ENCODE peak calls at places on chromosomes 4 and X, in five cellular contexts. One of them, this sample, is unnamed.

GRCh38 chrX:703466-704210 is 73.0 kb downstream of the SHOX start:
- DNase-seq in SK-N-SH: no peak
- DNase-seq in HepG2: no peak
- DNase-seq in GM12878: no peak
- DNase-seq in K562: no peak
- DNase-seq in this sample: no peak

GRCh38 chr4:111400736-111401135 is 744.5 kb upstream of the FAM241A start:
- DNase-seq in SK-N-SH: no peak
- DNase-seq in HepG2: no peak
- DNase-seq in GM12878: no peak
- DNase-seq in K562: no peak
- DNase-seq in this sample: no peak

GRCh38 chr4:127698789-127699200 is 31.4 kb upstream of the SLC25A31 start:
- DNase-seq in SK-N-SH: no peak
- DNase-seq in HepG2: no peak
- DNase-seq in GM12878: peak
- DNase-seq in K562: no peak
- DNase-seq in this sample: no peak

GRCh38 chr4:10673817-10674369 is 10.7 kb downstream of the CLNK start:
- DNase-seq in SK-N-SH: no peak
- DNase-seq in HepG2: no peak
- DNase-seq in GM12878: peak
- DNase-seq in K562: no peak
- DNase-seq in this sample: no peak

GRCh38 chr4:184803884-184804283 is 21.9 kb downstream of the ACSL1 start:
- DNase-seq in SK-N-SH: no peak
- DNase-seq in HepG2: no peak
- DNase-seq in GM12878: no peak
- DNase-seq in K562: no peak
- DNase-seq in this sample: no peak

GRCh38 chr4:95850161-95850560 is 10.3 kb downstream of the PDHA2 start:
- DNase-seq in SK-N-SH: no peak
- DNase-seq in HepG2: no peak
- DNase-seq in GM12878: no peak
- DNase-seq in K562: no peak
- DNase-seq in this sample: no peak

GRCh38 chr4:163536101-163536500 is 41.6 kb downstream of the TMA16 start:
- DNase-seq in SK-N-SH: no peak
- DNase-seq in HepG2: no peak
- DNase-seq in GM12878: no peak
- DNase-seq in K562: no peak
- DNase-seq in this sample: no peak

GRCh38 chr4:148415500-148415899 is 26.7 kb downstream of the NR3C2 start:
- DNase-seq in SK-N-SH: peak
- DNase-seq in HepG2: no peak
- DNase-seq in GM12878: no peak
- DNase-seq in K562: no peak
- DNase-seq in this sample: peak

GRCh38 chr4:26459756-26460530 is 30.3 kb downstream of the CCKAR start:
- DNase-seq in SK-N-SH: no peak
- DNase-seq in HepG2: no peak
- DNase-seq in GM12878: no peak
- DNase-seq in K562: no peak
- DNase-seq in this sample: no peak

GRCh38 chrX:153539171-153539978 is 21.9 kb downstream of the ATP2B3 start:
- DNase-seq in SK-N-SH: peak
- DNase-seq in HepG2: peak
- DNase-seq in GM12878: no peak
- DNase-seq in K562: peak
- DNase-seq in this sample: peak

GRCh38 chr4:142818476-142818875 is 27.6 kb downstream of the INPP4B start:
- DNase-seq in SK-N-SH: no peak
- DNase-seq in HepG2: no peak
- DNase-seq in GM12878: no peak
- DNase-seq in K562: no peak
- DNase-seq in this sample: no peak

GRCh38 chrX:14673764-14674163 is 144.4 kb downstream of the GLRA2 start:
- DNase-seq in SK-N-SH: no peak
- DNase-seq in HepG2: peak
- DNase-seq in GM12878: peak
- DNase-seq in K562: peak
- DNase-seq in this sample: peak

GRCh38 chr4:147704846-147705245 is 20.9 kb upstream of the PRMT9 start:
- DNase-seq in SK-N-SH: no peak
- DNase-seq in HepG2: no peak
- DNase-seq in GM12878: no peak
- DNase-seq in K562: no peak
- DNase-seq in this sample: no peak

GRCh38 chr4:73520821-73521220 is 39.3 kb downstream of the AFM start:
- DNase-seq in SK-N-SH: no peak
- DNase-seq in HepG2: no peak
- DNase-seq in GM12878: no peak
- DNase-seq in K562: no peak
- DNase-seq in this sample: no peak

GRCh38 chrX:134460005-134460860 is at the start of gene HPRT1:
- DNase-seq in SK-N-SH: peak
- DNase-seq in HepG2: peak
- DNase-seq in GM12878: no peak
- DNase-seq in K562: peak
- DNase-seq in this sample: peak

GRCh38 chrX:39766085-39766726 is 331.6 kb downstream of the BCOR start:
- DNase-seq in SK-N-SH: no peak
- DNase-seq in HepG2: no peak
- DNase-seq in GM12878: no peak
- DNase-seq in K562: no peak
- DNase-seq in this sample: no peak

GRCh38 chr4:5045099-5045498 is 6.2 kb upstream of the STK32B start:
- DNase-seq in SK-N-SH: no peak
- DNase-seq in HepG2: no peak
- DNase-seq in GM12878: no peak
- DNase-seq in K562: peak
- DNase-seq in this sample: no peak

GRCh38 chrX:38654302-38654701 is 93.0 kb downstream of the TSPAN7 start:
- DNase-seq in SK-N-SH: peak
- DNase-seq in HepG2: peak
- DNase-seq in GM12878: no peak
- DNase-seq in K562: peak
- DNase-seq in this sample: peak

GRCh38 chr4:8618421-8618820 is 25.9 kb downstream of the CPZ start:
- DNase-seq in SK-N-SH: no peak
- DNase-seq in HepG2: no peak
- DNase-seq in GM12878: no peak
- DNase-seq in K562: no peak
- DNase-seq in this sample: no peak

GRCh38 chrX:13398839-13399238 is 79.0 kb upstream of the ATXN3L start:
- DNase-seq in SK-N-SH: no peak
- DNase-seq in HepG2: no peak
- DNase-seq in GM12878: no peak
- DNase-seq in K562: no peak
- DNase-seq in this sample: no peak

GRCh38 chrX:24146283-24146865 is 3.2 kb upstream of the ZFX start:
- DNase-seq in SK-N-SH: no peak
- DNase-seq in HepG2: no peak
- DNase-seq in GM12878: no peak
- DNase-seq in K562: peak
- DNase-seq in this sample: no peak

GRCh38 chr4:91092398-91092955 is 965.3 kb downstream of the CCSER1 start:
- DNase-seq in SK-N-SH: no peak
- DNase-seq in HepG2: no peak
- DNase-seq in GM12878: no peak
- DNase-seq in K562: no peak
- DNase-seq in this sample: no peak
- TF ChIP-seq FOXM1 in SK-N-SH: no peak
- TF ChIP-seq FOXM1 in HepG2: no peak
- TF ChIP-seq FOXM1 in GM12878: no peak
- TF ChIP-seq FOXM1 in K562: no peak
- TF ChIP-seq FOXM1 in this sample: no peak

DNA sequence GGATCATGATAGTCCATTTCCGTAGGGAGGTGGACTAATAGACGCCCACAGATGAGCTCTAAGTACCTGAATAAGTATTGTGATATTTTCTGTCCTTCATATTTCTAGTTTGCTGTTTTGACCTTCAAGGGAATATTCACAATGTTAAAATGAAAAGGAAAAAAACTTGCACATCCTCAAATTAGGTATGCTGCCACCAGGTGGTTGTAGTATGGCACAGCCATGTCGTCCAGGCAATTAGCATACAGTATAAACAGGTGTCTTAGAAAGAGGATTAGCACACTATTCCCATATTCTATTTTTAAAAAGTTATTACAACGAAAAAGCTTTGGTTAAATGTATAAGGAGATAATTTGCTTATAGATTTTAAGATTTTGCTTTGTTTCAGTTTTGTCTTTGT is 802.0 kb downstream of the RPA4 start:
- DNase-seq in SK-N-SH: peak
- DNase-seq in HepG2: peak
- DNase-seq in GM12878: no peak
- DNase-seq in K562: peak
- DNase-seq in this sample: peak
- TF ChIP-seq FOXM1 in SK-N-SH: no peak
- TF ChIP-seq FOXM1 in HepG2: no peak
- TF ChIP-seq FOXM1 in GM12878: no peak
- TF ChIP-seq FOXM1 in K562: no peak
- TF ChIP-seq FOXM1 in this sample: no peak

DNA sequence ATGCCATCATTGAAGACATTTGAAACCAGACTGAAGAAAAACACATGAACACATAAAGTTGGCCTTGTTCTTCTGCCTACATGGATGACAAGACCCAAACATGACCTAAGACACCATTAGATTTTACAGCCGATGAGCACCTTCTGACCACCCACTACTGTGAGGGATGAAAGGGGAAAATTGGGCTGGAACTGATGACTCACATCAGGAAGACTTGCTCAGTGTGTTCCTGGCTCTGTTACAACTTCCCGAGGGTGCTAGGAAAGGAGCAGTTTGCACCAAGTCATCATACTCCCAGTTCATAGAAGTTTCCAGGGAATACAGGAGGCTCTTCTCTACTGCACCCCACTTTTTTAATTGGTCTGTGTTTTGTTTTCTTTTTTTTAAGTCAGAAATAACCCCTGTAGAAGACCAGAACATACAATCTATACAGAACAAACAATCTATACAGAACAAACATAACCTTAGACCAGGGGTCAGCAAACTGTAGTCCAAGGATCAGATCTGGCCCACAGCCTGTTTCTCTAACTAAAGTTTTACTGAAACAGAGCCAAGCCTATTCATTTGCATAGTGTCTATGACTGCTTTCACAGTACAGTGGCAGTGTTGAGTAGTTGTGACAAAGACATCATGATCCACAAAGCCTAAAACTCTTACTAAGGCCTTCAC is 25.3 kb downstream of the BTC start:
- DNase-seq in SK-N-SH: no peak
- DNase-seq in HepG2: peak
- DNase-seq in GM12878: no peak
- DNase-seq in K562: no peak
- DNase-seq in this sample: no peak
- TF ChIP-seq FOXM1 in SK-N-SH: no peak
- TF ChIP-seq FOXM1 in HepG2: no peak
- TF ChIP-seq FOXM1 in GM12878: no peak
- TF ChIP-seq FOXM1 in K562: no peak
- TF ChIP-seq FOXM1 in this sample: no peak

GRCh38 chrX:78944351-78944750 is 840 bp upstream of the P2RY10 start:
- DNase-seq in SK-N-SH: no peak
- DNase-seq in HepG2: no peak
- DNase-seq in GM12878: no peak
- DNase-seq in K562: no peak
- DNase-seq in this sample: no peak

GRCh38 chrX:78946178-78946896 is 1.1 kb downstream of the P2RY10 start:
- DNase-seq in SK-N-SH: no peak
- DNase-seq in HepG2: no peak
- DNase-seq in GM12878: no peak
- DNase-seq in K562: no peak
- DNase-seq in this sample: no peak

GRCh38 chrX:78950157-78950556 is 5.0 kb downstream of the P2RY10 start:
- DNase-seq in SK-N-SH: no peak
- DNase-seq in HepG2: no peak
- DNase-seq in GM12878: no peak
- DNase-seq in K562: no peak
- DNase-seq in this sample: no peak

DNA sequence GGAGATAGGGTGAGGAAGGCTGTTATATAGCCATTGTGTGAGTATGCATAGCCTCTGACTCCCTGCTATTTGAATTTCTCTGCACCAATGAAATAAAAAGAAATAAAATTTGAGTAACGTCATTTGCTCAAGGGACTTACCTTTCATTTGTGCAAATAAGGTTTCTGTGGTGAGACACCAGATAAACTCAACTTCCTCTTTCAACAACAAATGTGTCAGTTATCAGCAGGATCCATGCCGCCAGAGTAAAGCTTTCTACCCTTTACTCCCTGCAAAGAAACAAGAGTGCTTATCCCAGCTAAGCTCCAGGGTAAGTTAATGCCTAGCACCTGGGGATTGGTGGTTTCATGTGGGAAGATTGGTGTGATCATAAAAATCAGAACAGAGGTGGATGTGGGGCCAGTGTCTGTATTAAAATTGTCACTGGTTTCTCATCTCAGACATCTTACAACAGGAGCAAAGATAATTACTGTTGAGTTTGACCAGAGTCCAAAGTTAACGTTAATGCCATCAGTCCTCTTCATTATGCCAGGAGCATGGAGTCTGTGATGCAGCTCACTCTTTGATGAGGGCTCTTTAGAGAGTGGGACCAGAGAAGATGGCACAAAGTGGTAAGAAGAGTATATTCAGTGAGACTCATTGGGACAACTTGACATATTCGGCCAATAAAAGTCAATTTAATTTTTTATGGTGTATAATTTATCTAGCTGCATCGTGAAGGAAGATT is at the start of gene P2RY10:
- DNase-seq in SK-N-SH: no peak
- DNase-seq in HepG2: no peak
- DNase-seq in GM12878: peak
- DNase-seq in K562: no peak
- DNase-seq in this sample: no peak
- TF ChIP-seq FOXM1 in SK-N-SH: no peak
- TF ChIP-seq FOXM1 in HepG2: no peak
- TF ChIP-seq FOXM1 in GM12878: peak
- TF ChIP-seq FOXM1 in K562: no peak
- TF ChIP-seq FOXM1 in this sample: no peak

GRCh38 chr4:165151734-165152133 is 39.1 kb upstream of the TMEM192 start:
- DNase-seq in SK-N-SH: no peak
- DNase-seq in HepG2: no peak
- DNase-seq in GM12878: no peak
- DNase-seq in K562: no peak
- DNase-seq in this sample: no peak

GRCh38 chr4:165150545-165150944 is 37.9 kb upstream of the TMEM192 start:
- DNase-seq in SK-N-SH: no peak
- DNase-seq in HepG2: no peak
- DNase-seq in GM12878: no peak
- DNase-seq in K562: no peak
- DNase-seq in this sample: no peak

GRCh38 chr4:165156906-165157305 is 44.2 kb upstream of the TMEM192 start:
- DNase-seq in SK-N-SH: no peak
- DNase-seq in HepG2: no peak
- DNase-seq in GM12878: no peak
- DNase-seq in K562: no peak
- DNase-seq in this sample: no peak

GRCh38 chr4:165154482-165154881 is 41.8 kb upstream of the TMEM192 start:
- DNase-seq in SK-N-SH: no peak
- DNase-seq in HepG2: no peak
- DNase-seq in GM12878: no peak
- DNase-seq in K562: no peak
- DNase-seq in this sample: no peak

GRCh38 chr4:165152527-165152926 is 39.9 kb upstream of the TMEM192 start:
- DNase-seq in SK-N-SH: no peak
- DNase-seq in HepG2: no peak
- DNase-seq in GM12878: no peak
- DNase-seq in K562: no peak
- DNase-seq in this sample: no peak
- TF ChIP-seq FOXM1 in SK-N-SH: peak
- TF ChIP-seq FOXM1 in HepG2: no peak
- TF ChIP-seq FOXM1 in GM12878: no peak
- TF ChIP-seq FOXM1 in K562: no peak
- TF ChIP-seq FOXM1 in this sample: no peak

This sample was measured in HEK293T.